ENCODE peak calls at places on chromosomes 2 and 18, in six cellular contexts. Y is neuronal stem cell, K is IMR-90, Q is H1, O is H9, A is trophoblast cell. B is an unnamed sample.

GRCh38 chr2:70960833-70961647 is 17.4 kb upstream of the ANKRD53 start:
- DNase-seq in Y (no peak), K (no peak), Q (no peak), O (peak; percentile 72), A (peak; percentile 69), B (no peak)

GRCh38 chr18:79479114-79479760 is 83.5 kb downstream of the NFATC1 start:
- DNase-seq in Y (no peak), K (no peak), Q (no peak), O (no peak), A (no peak), B (no peak)

GRCh38 chr2:234620018-234620417 is 123.1 kb upstream of the ARL4C start:
- DNase-seq in Y (no peak), K (no peak), Q (no peak), O (no peak), A (no peak), B (peak; percentile 39)

GRCh38 chr2:7943446-7943845 is 738.4 kb upstream of the ID2 start:
- DNase-seq in Y (no peak), K (no peak), Q (no peak), O (no peak), A (no peak), B (no peak)

GRCh38 chr2:43399098-43399497 is 172.7 kb upstream of the ZFP36L2 start:
- DNase-seq in Y (no peak), K (no peak), Q (no peak), O (no peak), A (no peak), B (no peak)

GRCh38 chr2:237601453-237602116 is 11.1 kb upstream of the RAB17 start:
- DNase-seq in Y (no peak), K (no peak), Q (no peak), O (peak; percentile 79), A (no peak), B (no peak)

GRCh38 chr2:97992836-97993825 is 2.6 kb downstream of the TMEM131 start:
- DNase-seq in Y (no peak), K (peak; percentile 15), Q (no peak), O (no peak), A (no peak), B (no peak)

GRCh38 chr2:159555651-159556392 is 60.5 kb downstream of the BAZ2B start:
- DNase-seq in Y (no peak), K (no peak), Q (no peak), O (no peak), A (no peak), B (no peak)

GRCh38 chr18:35141567-35142269 is 99.1 kb upstream of the ZNF397 start:
- DNase-seq in Y (no peak), K (no peak), Q (no peak), O (no peak), A (no peak), B (no peak)

GRCh38 chr2:105789745-105790466 is 45.2 kb downstream of the NCK2 start:
- DNase-seq in Y (no peak), K (peak; percentile 74), Q (no peak), O (no peak), A (no peak), B (peak; percentile 83)

GRCh38 chr18:44130365-44130942 is 550.2 kb upstream of the SETBP1 start:
- DNase-seq in Y (peak; percentile 57), K (peak; percentile 3), Q (no peak), O (peak; percentile 36), A (peak; percentile 3), B (peak; percentile 49)

GRCh38 chr2:174368691-174369090 is 26.8 kb upstream of the SCRN3 start:
- DNase-seq in Y (no peak), K (no peak), Q (no peak), O (no peak), A (no peak), B (no peak)

GRCh38 chr2:219018286-219018685 is 23.0 kb downstream of the CFAP65 start:
- DNase-seq in Y (no peak), K (no peak), Q (no peak), O (no peak), A (no peak), B (no peak)

GRCh38 chr2:166233244-166233643 is 105.4 kb upstream of the SCN1A start:
- DNase-seq in Y (no peak), K (no peak), Q (no peak), O (no peak), A (no peak), B (no peak)

GRCh38 chr18:903703-904102 is 968 bp upstream of the ADCYAP1 start:
- DNase-seq in Y (no peak), K (peak; percentile 10), Q (no peak), O (peak; percentile 73), A (peak; percentile 8), B (peak; percentile 51)

GRCh38 chr2:220144411-220144810 is 517.0 kb downstream of the SLC4A3 start:
- DNase-seq in Y (no peak), K (peak; percentile 83), Q (no peak), O (no peak), A (no peak), B (no peak)

GRCh38 chr2:29920631-29921559 is 491 bp downstream of the ALK start:
- DNase-seq in Y (peak; percentile 8), K (peak; percentile 5), Q (no peak), O (peak; percentile 43), A (peak; percentile 16), B (no peak)

GRCh38 chr2:118577202-118577601 is 270.2 kb downstream of the EN1 start:
- DNase-seq in Y (no peak), K (no peak), Q (no peak), O (no peak), A (no peak), B (no peak)

GRCh38 chr2:157424374-157424773 is 19.5 kb downstream of the CYTIP start:
- DNase-seq in Y (no peak), K (no peak), Q (no peak), O (no peak), A (no peak), B (no peak)

GRCh38 chr2:1310866-1311265 is 102.4 kb upstream of the TPO start:
- DNase-seq in Y (no peak), K (no peak), Q (no peak), O (no peak), A (no peak), B (no peak)

GRCh38 chr2:120177973-120178372 is 45.2 kb downstream of the TMEM185B start:
- DNase-seq in Y (no peak), K (no peak), Q (no peak), O (no peak), A (no peak), B (no peak)

GRCh38 chr2:54560146-54560881 is 104.2 kb downstream of the SPTBN1 start:
- DNase-seq in Y (no peak), K (peak; percentile 59), Q (no peak), O (no peak), A (peak; percentile 33), B (peak; percentile 89)

GRCh38 chr2:86066007-86066578 is 39.6 kb downstream of the POLR1A start:
- DNase-seq in Y (no peak), K (no peak), Q (no peak), O (peak; percentile 7), A (no peak), B (no peak)

GRCh38 chr2:11389048-11389413 is 44.6 kb upstream of the ROCK2 start:
- DNase-seq in Y (no peak), K (no peak), Q (no peak), O (no peak), A (no peak), B (no peak)

GRCh38 chr2:2512931-2513330 is 181.9 kb upstream of the MYT1L start:
- DNase-seq in Y (no peak), K (no peak), Q (no peak), O (no peak), A (no peak), B (no peak)

GRCh38 chr2:58594762-58595161 is 353.6 kb upstream of the FANCL start:
- DNase-seq in Y (no peak), K (no peak), Q (no peak), O (no peak), A (no peak), B (no peak)

GRCh38 chr2:74197049-74197448 is 1.4 kb upstream of the MTHFD2 start:
- DNase-seq in Y (no peak), K (no peak), Q (no peak), O (no peak), A (no peak), B (no peak)

GRCh38 chr2:80326861-80327260 is 22.3 kb upstream of the LRRTM1 start:
- DNase-seq in Y (no peak), K (no peak), Q (no peak), O (no peak), A (no peak), B (no peak)
- H2BK5ac ChIP-seq in Y (no peak overlapping the region), K (no peak overlapping the region), Q (no peak overlapping the region), O (no peak overlapping the region), A (no peak overlapping the region), B (no peak overlapping the region)

DNA sequence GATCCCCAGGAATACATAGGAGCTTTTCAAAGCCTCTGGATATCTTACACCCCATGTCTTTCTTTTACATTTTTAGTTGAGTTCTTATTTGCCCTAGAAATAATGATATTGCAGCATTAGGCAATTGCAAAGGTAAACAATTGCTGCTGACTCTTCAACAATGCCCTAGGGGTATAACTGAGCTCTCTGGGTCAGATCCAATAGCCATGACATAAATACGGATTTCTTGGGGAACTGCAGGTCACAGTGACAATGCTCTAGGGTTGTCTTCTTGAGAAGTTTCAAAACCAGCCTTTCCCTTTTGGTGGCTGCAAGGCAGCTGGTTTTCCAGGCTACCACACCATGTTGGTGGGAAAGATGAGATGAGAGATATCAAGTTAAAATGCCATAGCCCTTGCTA is 16.5 kb upstream of the OR6B3 start:
- DNase-seq in Y (no peak), K (no peak), Q (no peak), O (no peak), A (no peak), B (peak; percentile 5)
- H3K14ac ChIP-seq in Y (no peak overlapping the region), K (no peak overlapping the region), Q (no peak overlapping the region), O (no peak overlapping the region), A (no peak overlapping the region), B (no peak overlapping the region)

GRCh38 chr2:23020659-23021058 is 364.3 kb upstream of the KLHL29 start:
- DNase-seq in Y (no peak), K (no peak), Q (no peak), O (no peak), A (no peak), B (no peak)

GRCh38 chr2:23023722-23024121 is 361.3 kb upstream of the KLHL29 start:
- DNase-seq in Y (no peak), K (no peak), Q (no peak), O (no peak), A (no peak), B (no peak)

GRCh38 chr2:23021311-23022120 is 363.5 kb upstream of the KLHL29 start:
- DNase-seq in Y (no peak), K (no peak), Q (no peak), O (no peak), A (no peak), B (no peak)

GRCh38 chr2:23015651-23016050 is 369.3 kb upstream of the KLHL29 start:
- DNase-seq in Y (no peak), K (no peak), Q (no peak), O (no peak), A (no peak), B (no peak)

GRCh38 chr2:23019476-23019875 is 365.5 kb upstream of the KLHL29 start:
- DNase-seq in Y (no peak), K (no peak), Q (no peak), O (peak; percentile 46), A (no peak), B (no peak)
- H2BK5ac ChIP-seq in Y (no peak overlapping the region), K (no peak overlapping the region), Q (no peak overlapping the region), O (no peak overlapping the region), A (no peak overlapping the region), B (no peak overlapping the region)

DNA sequence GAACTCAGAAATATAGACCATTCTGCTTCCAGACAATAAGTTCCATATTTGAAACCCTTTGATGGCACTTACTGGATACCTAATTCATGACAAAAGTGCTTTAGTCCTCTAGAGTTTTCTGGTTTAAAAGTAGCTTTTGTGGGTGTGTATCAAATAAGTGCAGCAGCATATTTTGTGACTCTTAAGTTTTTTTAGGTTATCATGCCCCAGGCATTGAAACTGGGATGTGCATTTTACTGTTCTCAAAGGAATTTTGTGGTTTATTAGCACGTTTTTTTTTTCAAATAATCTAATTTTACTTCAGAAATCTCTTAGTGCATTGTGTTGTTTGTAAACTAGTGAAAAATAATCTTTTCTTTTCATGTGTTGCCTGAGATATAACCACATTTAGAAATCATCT is 1.5 kb downstream of the XRCC5 start:
- DNase-seq in Y (no peak), K (no peak), Q (no peak), O (no peak), A (no peak), B (no peak)
- H3K14ac ChIP-seq in Y (no peak overlapping the region), K (peak overlapping the region; percentile 66), Q (no peak overlapping the region), O (no peak overlapping the region), A (no peak overlapping the region), B (no peak overlapping the region)